ENCODE peak calls at places on chromosome 16, in four cellular contexts. Z is Caco-2, E is SK-N-SH, M is sigmoid colon. C is an unnamed sample.

GRCh38 chr16:87581867-87582220 is 20.5 kb upstream of the JPH3 start:
- DNase-seq in M (peak), Z (peak), E (peak), C (no peak)

GRCh38 chr16:49556252-49557069 is 182.9 kb downstream of the C16orf78 start:
- DNase-seq in Z (no peak), E (no peak), M (no peak), C (no peak)

GRCh38 chr16:79143026-79143425 is 457.5 kb downstream of the MAF start:
- DNase-seq in M (no peak), E (no peak), Z (no peak), C (no peak)

GRCh38 chr16:65538945-65539344 is 417.1 kb upstream of the CDH11 start:
- DNase-seq in M (no peak), E (no peak), Z (no peak), C (no peak)

GRCh38 chr16:24977673-24978065 is 37.5 kb downstream of the ARHGAP17 start:
- DNase-seq in M (no peak), E (no peak), Z (no peak), C (no peak)

GRCh38 chr16:74372953-74373846 is 2.9 kb upstream of the NPIPB15 start:
- DNase-seq in E (peak), Z (no peak), M (no peak), C (no peak)

GRCh38 chr16:79788949-79789348 is 188.4 kb upstream of the MAF start:
- DNase-seq in Z (no peak), E (no peak), M (no peak), C (no peak)

GRCh38 chr16:88062341-88062861 is 111.2 kb downstream of the BANP start:
- DNase-seq in E (peak), M (peak), Z (no peak), C (no peak)

GRCh38 chr16:76583466-76583865 is 306.3 kb downstream of the CNTNAP4 start:
- DNase-seq in E (peak), M (no peak), Z (no peak), C (no peak)

GRCh38 chr16:35134471-35134870 is 1675.1 kb downstream of the TP53TG3F start:
- DNase-seq in M (no peak), E (no peak), Z (no peak), C (no peak)

GRCh38 chr16:15897834-15898254 is 9.4 kb upstream of the CEP20 start:
- DNase-seq in Z (no peak), E (no peak), M (no peak), C (no peak)

GRCh38 chr16:86975445-86975844 is 341.7 kb downstream of the C16orf95 start:
- DNase-seq in Z (no peak), E (peak), M (no peak), C (peak)

GRCh38 chr16:86037999-86038922 is 139.3 kb downstream of the IRF8 start:
- DNase-seq in E (no peak), M (peak), Z (peak), C (peak)

GRCh38 chr16:46918905-46919792 is 35.0 kb downstream of the GPT2 start:
- DNase-seq in E (no peak), Z (peak), M (no peak), C (no peak)

GRCh38 chr16:77443834-77444460 is 9.1 kb upstream of the ADAMTS18 start:
- DNase-seq in E (no peak), M (no peak), Z (no peak), C (no peak)

GRCh38 chr16:57281791-57282190 is 2.7 kb downstream of the PLLP start:
- DNase-seq in E (no peak), M (peak), Z (no peak), C (no peak)

GRCh38 chr16:77197747-77198146 is 1.5 kb upstream of the SYCE1L start:
- DNase-seq in M (no peak), E (no peak), Z (no peak), C (no peak)

GRCh38 chr16:80150978-80151705 is 389.7 kb upstream of the DYNLRB2 start:
- DNase-seq in E (no peak), Z (no peak), M (no peak), C (no peak)

GRCh38 chr16:48676836-48677235 is 66.9 kb upstream of the N4BP1 start:
- DNase-seq in E (no peak), M (no peak), Z (no peak), C (no peak)

GRCh38 chr16:56988948-56989945 is at the start of gene NLRC5:
- DNase-seq in Z (peak), E (peak), M (peak), C (no peak)

GRCh38 chr16:22216191-22216831 is 10.2 kb downstream of the EEF2K start:
- DNase-seq in E (no peak), M (no peak), Z (no peak), C (no peak)

GRCh38 chr16:20673882-20674683 is 23.4 kb downstream of the ACSM1 start:
- DNase-seq in E (no peak), M (no peak), Z (no peak), C (no peak)

GRCh38 chr16:4425378-4426020 is at the start of gene DNAJA3:
- DNase-seq in Z (peak), E (peak), M (peak), C (peak)

GRCh38 chr16:4465977-4466779 is 8.2 kb downstream of the NMRAL1 start:
- DNase-seq in E (no peak), Z (no peak), M (no peak), C (no peak)

GRCh38 chr16:1770328-1771071 is 843 bp downstream of the NME3 start:
- DNase-seq in M (peak), E (peak), Z (no peak), C (no peak)

GRCh38 chr16:20898938-20899502 is 1.1 kb downstream of the DCUN1D3 start:
- DNase-seq in Z (no peak), M (no peak), E (no peak), C (no peak)

GRCh38 chr16:55915116-55915827 is 40.1 kb upstream of the CES5A start:
- DNase-seq in M (no peak), Z (no peak), E (no peak), C (no peak)

GRCh38 chr16:75256871-75257343 is 5.5 kb upstream of the BCAR1 start:
- DNase-seq in Z (peak), E (peak), M (peak), C (peak)

GRCh38 chr16:65318590-65319267 is 196.9 kb upstream of the CDH11 start:
- DNase-seq in M (no peak), E (no peak), Z (no peak), C (no peak)

GRCh38 chr16:61791465-61791864 is 244.8 kb downstream of the CDH8 start:
- DNase-seq in Z (no peak), E (no peak), M (no peak), C (no peak)

GRCh38 chr16:25633549-25633948 is 58.2 kb upstream of the HS3ST4 start:
- DNase-seq in M (no peak), E (no peak), Z (peak), C (no peak)

GRCh38 chr16:83137326-83137770 is 510.6 kb downstream of the CDH13 start:
- DNase-seq in M (no peak), Z (peak), E (no peak), C (no peak)

GRCh38 chr16:11224894-11225676 is 30.9 kb downstream of the SOCS1 start:
- DNase-seq in E (no peak), Z (no peak), M (no peak), C (no peak)

GRCh38 chr16:19114359-19115147 is 789 bp downstream of the ITPRIPL2 start:
- DNase-seq in E (peak), M (peak), Z (peak), C (peak)

GRCh38 chr16:17261197-17261858 is 209.4 kb downstream of the XYLT1 start:
- DNase-seq in Z (no peak), M (no peak), E (no peak), C (no peak)

GRCh38 chr16:29857133-29857760 is 5.8 kb downstream of the CDIPT start:
- DNase-seq in E (no peak), M (no peak), Z (no peak), C (no peak)

GRCh38 chr16:10671729-10672128 is 23.0 kb downstream of the TEKT5 start:
- DNase-seq in M (no peak), Z (no peak), E (no peak), C (no peak)

GRCh38 chr16:71895679-71896385 is 501 bp downstream of the IST1 start:
- DNase-seq in E (no peak), M (peak), Z (peak), C (no peak)

GRCh38 chr16:66503030-66503429 is 46.9 kb downstream of the TK2 start:
- DNase-seq in E (no peak), M (peak), Z (no peak), C (peak)

GRCh38 chr16:70508752-70509151 is 14.6 kb downstream of the COG4 start:
- DNase-seq in M (no peak), E (no peak), Z (no peak), C (no peak)
- TF ChIP-seq CTCF in M (no peak), E (peak), Z (no peak), C (peak)

GRCh38 chr16:54812229-54812628 is 118.4 kb upstream of the IRX5 start:
- DNase-seq in M (no peak), E (no peak), Z (no peak), C (no peak)
- TF ChIP-seq CTCF in M (no peak), E (peak), Z (peak), C (peak)

DNA sequence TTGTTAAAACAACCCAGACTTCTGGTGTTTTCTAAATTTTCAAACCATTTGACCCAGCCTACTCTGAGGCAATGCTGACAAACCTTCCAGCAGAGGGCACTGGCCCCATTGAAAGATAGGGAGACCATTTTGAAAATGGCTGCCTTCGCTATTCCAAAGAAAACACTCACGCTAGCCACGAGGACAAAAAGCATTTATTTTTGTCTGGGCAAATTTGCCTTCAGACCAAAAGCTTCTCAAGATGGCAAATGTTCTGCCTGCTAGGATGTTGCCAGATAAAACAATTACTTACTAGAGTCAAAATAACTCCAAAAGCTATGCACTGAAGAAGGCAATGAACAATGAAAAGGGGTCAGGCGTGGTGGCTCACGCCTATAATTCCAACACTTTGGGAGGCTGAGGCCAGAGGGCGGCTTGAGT is 296.7 kb upstream of the IRX5 start:
- DNase-seq in E (no peak), Z (no peak), M (no peak), C (no peak)
- TF ChIP-seq CTCF in E (peak), Z (no peak), M (no peak), C (peak)

GRCh38 chr16:68417711-68418301 is 30.5 kb downstream of the SMPD3 start:
- DNase-seq in Z (peak), E (no peak), M (no peak), C (peak)

GRCh38 chr16:68421076-68421475 is 27.2 kb downstream of the SMPD3 start:
- DNase-seq in Z (no peak), E (no peak), M (no peak), C (peak)

GRCh38 chr16:68422396-68422964 is 25.8 kb downstream of the SMPD3 start:
- DNase-seq in M (no peak), Z (no peak), E (no peak), C (peak)

GRCh38 chr16:68423771-68424170 is 24.5 kb downstream of the SMPD3 start:
- DNase-seq in E (no peak), Z (no peak), M (no peak), C (peak)

DNA sequence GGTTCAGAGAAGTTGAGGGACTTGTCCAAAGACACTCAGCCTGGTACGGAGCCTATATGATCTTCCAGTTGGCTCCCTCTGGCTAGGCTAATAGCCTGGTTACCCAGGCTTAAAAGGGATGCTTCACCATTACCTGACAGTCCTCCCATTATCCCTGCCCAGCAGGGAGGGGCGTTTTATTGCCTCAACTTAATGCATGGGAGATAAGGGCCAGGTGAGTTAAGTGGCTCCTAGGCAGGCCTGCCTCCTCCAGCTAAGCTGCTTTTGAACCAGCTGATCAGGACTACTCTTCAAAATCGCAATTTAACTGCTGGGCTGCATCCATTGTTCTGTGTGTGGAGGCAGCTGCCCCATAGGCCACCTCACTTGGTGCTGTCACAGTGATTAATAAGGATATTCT is 27.9 kb downstream of the SMPD3 start:
- DNase-seq in M (no peak), E (no peak), Z (no peak), C (peak)
- TF ChIP-seq CTCF in M (no peak), E (no peak), Z (no peak), C (no peak)

GRCh38 chr16:84794626-84795025 is 25.2 kb upstream of the CRISPLD2 start:
- DNase-seq in Z (no peak), E (no peak), M (peak), C (peak)
- TF ChIP-seq CTCF in Z (no peak), E (no peak), M (no peak), C (no peak)

GRCh38 chr16:89574681-89575246 is 794 bp upstream of the CPNE7 start:
- DNase-seq in Z (no peak), M (no peak), E (no peak), C (no peak)
- TF ChIP-seq CTCF in Z (no peak), M (peak), E (no peak), C (peak)

DNA sequence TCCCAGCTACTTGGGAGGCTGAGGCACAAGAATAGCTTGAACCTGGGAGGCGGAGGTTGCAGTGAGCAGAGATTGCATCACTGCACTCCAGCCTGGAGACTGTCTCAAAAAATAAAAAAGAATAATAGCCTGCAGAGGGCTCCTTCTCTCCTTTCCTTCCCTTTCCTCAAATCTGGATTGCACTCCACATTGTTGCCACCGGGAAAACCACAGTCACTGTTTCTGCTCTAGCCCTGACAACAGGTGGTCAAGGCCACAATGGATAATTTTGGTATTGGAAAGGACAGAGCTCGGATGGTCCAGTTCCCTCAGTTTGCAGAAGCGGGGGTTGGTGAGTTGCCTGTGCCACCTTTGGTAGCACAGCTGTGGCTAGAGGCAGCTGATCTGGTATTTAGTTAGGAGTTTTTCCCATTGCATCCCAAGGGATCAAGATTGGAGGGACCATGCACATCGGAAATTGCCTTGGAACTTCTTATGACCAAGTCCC is 44.7 kb upstream of the PRSS54 start:
- DNase-seq in M (no peak), E (peak), Z (peak), C (no peak)
- TF ChIP-seq CTCF in M (no peak), E (peak), Z (peak), C (peak)

DNA sequence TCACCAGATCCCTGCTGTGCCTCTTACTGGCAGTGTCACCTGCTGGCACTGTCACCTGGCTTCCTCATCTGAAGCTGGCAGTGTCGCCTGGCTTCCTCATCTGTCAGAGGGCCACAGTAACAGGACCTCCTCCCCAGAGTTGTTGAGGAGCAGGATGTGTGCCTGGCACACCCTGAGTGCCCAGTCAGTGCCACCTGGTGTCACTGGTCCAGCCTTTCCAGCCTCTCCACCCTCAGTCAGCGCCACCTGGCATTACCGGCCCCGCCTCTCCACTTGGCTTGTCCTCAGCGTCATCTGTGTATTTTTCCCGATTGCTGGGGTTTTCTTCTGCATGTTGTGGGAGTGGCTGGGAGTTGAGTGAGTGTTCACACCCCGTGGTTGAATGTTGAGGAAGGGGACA is 37.9 kb downstream of the USP10 start:
- DNase-seq in E (no peak), M (no peak), Z (no peak), C (no peak)
- TF ChIP-seq CTCF in E (no peak), M (no peak), Z (no peak), C (no peak)

C was measured in chondrocyte.